ENCODE peak calls at places on chromosome X, in four cellular contexts. D is tibial nerve, O is fibroblast of mammary gland, Q is hepatocyte. P is an unnamed sample.

GRCh38 chrX:12245650-12246645 is 107.7 kb downstream of the FRMPD4 start:
- DNase-seq in Q (peak), O (peak), D (no peak), P (no peak)

GRCh38 chrX:137033774-137034507 is at the start of gene GPR101:
- DNase-seq in Q (peak), O (no peak), D (no peak), P (no peak)

GRCh38 chrX:98296129-98296528 is 1412.4 kb downstream of the RPA4 start:
- DNase-seq in O (no peak), Q (no peak), D (no peak), P (no peak)

GRCh38 chrX:154840856-154841255 is 6.4 kb upstream of the SMIM9 start:
- DNase-seq in Q (peak), O (peak), D (no peak), P (no peak)

GRCh38 chrX:40468033-40468979 is 112.5 kb upstream of the ATP6AP2 start:
- DNase-seq in D (peak), Q (peak), O (peak), P (peak)

GRCh38 chrX:78066110-78066509 is 37.9 kb upstream of the PGK1 start:
- DNase-seq in D (no peak), O (peak), Q (no peak), P (no peak)

GRCh38 chrX:7086384-7086783 is 61.1 kb upstream of the STS start:
- DNase-seq in D (no peak), O (no peak), Q (no peak), P (no peak)

GRCh38 chrX:22246620-22247019 is 26.1 kb upstream of the CBLL2 start:
- DNase-seq in O (peak), D (no peak), Q (no peak), P (no peak)

GRCh38 chrX:49166914-49167739 is 4.6 kb downstream of the MAGIX start:
- DNase-seq in O (peak), Q (peak), D (peak), P (peak)

GRCh38 chrX:66833426-66833825 is 194.5 kb upstream of the EDA2R start:
- DNase-seq in D (no peak), Q (no peak), O (no peak), P (no peak)

GRCh38 chrX:149004936-149005335 is 500.2 kb downstream of the IDS start:
- DNase-seq in O (no peak), Q (no peak), D (no peak), P (no peak)

GRCh38 chrX:150291014-150291413 is 72.1 kb upstream of the MAMLD1 start:
- DNase-seq in O (no peak), D (no peak), Q (no peak), P (peak)

GRCh38 chrX:46811101-46811500 is 25.7 kb upstream of the RP2 start:
- DNase-seq in D (no peak), Q (no peak), O (peak), P (no peak)

GRCh38 chrX:386239-386767 is 404 bp downstream of the PPP2R3B start:
- DNase-seq in O (no peak), Q (peak), D (no peak), P (no peak)

GRCh38 chrX:19931146-19931545 is 43.7 kb upstream of the SH3KBP1 start:
- DNase-seq in O (peak), D (no peak), Q (no peak), P (no peak)

GRCh38 chrX:114675365-114675764 is 91.5 kb downstream of the HTR2C start:
- DNase-seq in O (peak), Q (no peak), D (no peak), P (no peak)

GRCh38 chrX:84362184-84362838 is 139.9 kb downstream of the HDX start:
- DNase-seq in Q (peak), O (peak), D (no peak), P (no peak)

GRCh38 chrX:23394421-23394820 is 59.8 kb downstream of the PTCHD1 start:
- DNase-seq in O (no peak), D (no peak), Q (no peak), P (no peak)

GRCh38 chrX:44874481-44875184 is 1.6 kb downstream of the KDM6A start:
- DNase-seq in D (no peak), O (peak), Q (peak), P (no peak)

GRCh38 chrX:16517206-16517605 is 132.8 kb upstream of the S100G start:
- DNase-seq in Q (no peak), O (peak), D (no peak), P (no peak)

GRCh38 chrX:22060451-22060940 is 28.4 kb downstream of the PHEX start:
- DNase-seq in Q (no peak), O (no peak), D (no peak), P (no peak)

GRCh38 chrX:122850326-122850725 is 333.8 kb upstream of the GRIA3 start:
- DNase-seq in Q (no peak), O (no peak), D (no peak), P (no peak)

GRCh38 chrX:111585337-111585736 is 73.9 kb downstream of the SERTM2 start:
- DNase-seq in D (no peak), O (no peak), Q (no peak), P (no peak)

GRCh38 chrX:22577181-22577580 is 304.5 kb downstream of the CBLL2 start:
- DNase-seq in Q (peak), D (no peak), O (peak), P (no peak)

GRCh38 chrX:2521092-2521926 is 20.5 kb upstream of the DHRSX start:
- DNase-seq in O (no peak), Q (no peak), D (no peak), P (no peak)

GRCh38 chrX:96433409-96434122 is 251.1 kb upstream of the DIAPH2 start:
- DNase-seq in D (no peak), Q (no peak), O (no peak), P (no peak)

GRCh38 chrX:72477787-72478186 is 94.9 kb downstream of the HDAC8 start:
- DNase-seq in D (no peak), Q (peak), O (peak), P (no peak)

GRCh38 chrX:71067727-71068051 is 445 bp downstream of the SNX12 start:
- DNase-seq in Q (no peak), D (no peak), O (no peak), P (no peak)

GRCh38 chrX:30627818-30628652 is 25.2 kb upstream of the GK start:
- DNase-seq in Q (peak), D (no peak), O (peak), P (no peak)

GRCh38 chrX:46333550-46333949 is 211.7 kb downstream of the ZNF674 start:
- DNase-seq in D (no peak), Q (no peak), O (no peak), P (no peak)

GRCh38 chrX:48509245-48509590 is 426 bp downstream of the PORCN start:
- DNase-seq in D (no peak), Q (no peak), O (no peak), P (no peak)

GRCh38 chrX:118368398-118368797 is 22.5 kb downstream of the WDR44 start:
- DNase-seq in O (no peak), Q (no peak), D (no peak), P (no peak)

GRCh38 chrX:118370921-118371624 is 25.2 kb downstream of the WDR44 start:
- DNase-seq in O (peak), Q (peak), D (no peak), P (no peak)

GRCh38 chrX:118373538-118373937 is 27.6 kb downstream of the WDR44 start:
- DNase-seq in D (no peak), O (no peak), Q (no peak), P (no peak)
- TF ChIP-seq CTCF in D (no peak), O (no peak), Q (no peak), P (no peak)

DNA sequence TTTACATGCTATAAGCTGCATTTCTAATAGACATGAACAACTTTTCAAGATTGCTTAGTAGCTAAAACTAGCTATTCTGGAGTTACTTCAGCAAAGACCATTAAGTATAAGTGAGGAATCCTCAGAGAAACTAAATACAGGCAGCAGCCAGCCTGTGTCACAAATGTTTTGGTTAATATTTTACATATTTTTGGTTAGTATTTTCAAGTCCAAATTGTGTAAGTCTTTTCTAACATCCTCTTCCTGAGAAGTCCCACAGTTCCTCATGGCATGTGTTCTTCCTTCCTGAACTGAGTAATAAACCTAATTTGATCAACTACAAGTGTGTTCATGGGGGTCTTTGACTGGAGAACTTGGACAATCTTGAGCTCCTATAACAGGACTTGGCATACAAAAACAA is 42.4 kb upstream of the MCF2 start:
- DNase-seq in O (peak), Q (no peak), D (no peak), P (no peak)
- TF ChIP-seq CTCF in O (no peak), Q (no peak), D (no peak), P (no peak)

GRCh38 chrX:138754861-138755260 is 43.3 kb upstream of the FGF13 start:
- DNase-seq in O (peak), D (no peak), Q (no peak), P (no peak)
- TF ChIP-seq CTCF in O (no peak), D (no peak), Q (no peak), P (no peak)

GRCh38 chrX:9144643-9145290 is 110.8 kb upstream of the FAM9B start:
- DNase-seq in Q (no peak), D (no peak), O (peak), P (no peak)

GRCh38 chrX:9147631-9148189 is 113.8 kb upstream of the FAM9B start:
- DNase-seq in Q (no peak), O (no peak), D (no peak), P (no peak)

GRCh38 chrX:9146657-9147056 is 112.7 kb upstream of the FAM9B start:
- DNase-seq in O (no peak), D (no peak), Q (no peak), P (no peak)

GRCh38 chrX:9148626-9149385 is 114.9 kb upstream of the FAM9B start:
- DNase-seq in Q (no peak), O (peak), D (no peak), P (no peak)

GRCh38 chrX:9147086-9147485 is 113.2 kb upstream of the FAM9B start:
- DNase-seq in O (no peak), D (no peak), Q (no peak), P (no peak)
- TF ChIP-seq CTCF in O (no peak), D (no peak), Q (no peak), P (no peak)

DNA sequence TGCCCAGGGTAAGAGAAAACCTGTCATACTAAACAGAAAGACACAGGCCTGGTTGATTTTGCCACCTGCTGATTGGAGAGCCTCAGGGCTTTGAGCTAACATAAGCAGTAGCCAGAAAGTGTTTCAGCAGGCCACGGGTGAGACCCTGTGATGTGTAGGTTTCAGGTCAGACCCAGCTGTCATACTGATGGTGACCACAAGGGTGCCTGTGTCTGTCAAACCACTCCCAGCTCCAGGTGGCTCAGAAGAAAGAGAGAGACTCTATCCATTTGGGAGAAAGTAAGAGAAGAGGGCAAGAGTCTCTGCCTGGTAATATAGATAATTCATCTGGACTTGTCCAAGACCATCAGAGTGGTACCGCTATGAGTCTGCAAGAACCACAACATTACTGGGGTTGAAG is 72.8 kb upstream of the NLRP2B start:
- DNase-seq in D (no peak), O (no peak), Q (no peak), P (no peak)
- TF ChIP-seq CTCF in D (no peak), O (no peak), Q (no peak), P (no peak)

GRCh38 chrX:10014462-10015373 is 47.6 kb downstream of the CLDN34 start:
- DNase-seq in Q (peak), D (peak), O (peak), P (peak)
- TF ChIP-seq CTCF in Q (no peak), D (no peak), O (no peak), P (no peak)

DNA sequence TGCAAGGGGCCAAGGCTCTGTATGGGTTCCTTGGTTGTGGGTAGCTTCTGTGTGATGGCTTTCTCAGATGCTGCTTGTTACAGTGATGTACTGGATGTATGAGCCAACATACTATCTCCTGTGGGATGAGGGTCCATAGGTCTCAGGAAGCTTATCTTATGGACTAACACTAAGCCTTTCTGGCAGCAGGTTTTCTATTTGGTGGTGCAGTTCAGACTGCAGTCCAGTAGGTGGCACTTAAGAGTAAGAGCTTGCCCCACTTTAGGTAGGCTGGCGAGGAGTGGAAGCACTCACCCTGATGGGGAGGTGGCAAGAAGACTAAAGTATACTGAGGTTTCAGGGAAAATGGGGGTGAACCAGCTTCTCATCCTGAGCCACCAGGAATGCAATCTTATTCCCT is 306.7 kb upstream of the MAOA start:
- DNase-seq in O (peak), D (no peak), Q (peak), P (no peak)
- TF ChIP-seq CTCF in O (peak), D (no peak), Q (peak), P (no peak)

GRCh38 chrX:36897690-36898089 is 110.5 kb upstream of the FAM47C start:
- DNase-seq in Q (no peak), D (no peak), O (no peak), P (no peak)

DNA sequence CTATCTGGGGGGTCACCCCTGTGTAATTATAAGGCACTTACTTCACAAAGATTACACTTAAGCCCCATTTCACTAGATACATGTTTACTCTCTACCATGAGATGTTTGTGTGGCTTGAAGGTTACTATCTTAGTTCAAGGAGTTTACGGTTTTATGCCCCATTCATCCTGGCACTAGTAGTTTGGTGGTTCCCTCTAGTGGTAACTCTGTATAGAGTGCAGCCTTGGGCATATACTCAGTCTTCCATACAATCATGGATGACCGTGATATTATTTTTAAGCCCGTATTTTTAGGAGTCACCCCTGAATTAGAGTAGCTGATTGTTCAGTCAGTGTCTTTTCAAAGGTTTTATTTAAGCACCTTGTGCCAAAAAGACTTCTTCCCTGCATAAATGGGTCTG is 109.9 kb upstream of the FAM47C start:
- DNase-seq in D (no peak), Q (peak), O (peak), P (no peak)
- TF ChIP-seq CTCF in D (no peak), Q (peak), O (peak), P (no peak)

GRCh38 chrX:55135171-55135570 is 46.4 kb downstream of the PAGE2 start:
- DNase-seq in O (peak), D (peak), Q (peak), P (no peak)
- TF ChIP-seq CTCF in O (peak), D (peak), Q (peak), P (peak)

GRCh38 chrX:56789518-56790070 is 60.6 kb downstream of the NBDY start:
- DNase-seq in Q (no peak), O (no peak), D (no peak), P (no peak)
- TF ChIP-seq CTCF in Q (no peak), O (no peak), D (no peak), P (no peak)

P was measured in right atrium auricular region.